ENCODE peak calls at places on chromosomes 3 and 15, in four cellular contexts. Q is skeletal muscle cell, B is neural progenitor cell, F is fibroblast of pulmonary artery. M is an unnamed sample.

GRCh38 chr15:90610220-90610619 is 80.5 kb downstream of the CRTC3 start:
- DNase-seq in Q (no peak), B (no peak), F (peak; percentile 54), M (no peak)

GRCh38 chr3:64830681-64831080 is 142.9 kb upstream of the ADAMTS9 start:
- DNase-seq in Q (no peak), B (peak; percentile 59), F (no peak), M (no peak)

GRCh38 chr3:25690768-25691548 is 26.3 kb upstream of the TOP2B start:
- DNase-seq in Q (no peak), B (no peak), F (no peak), M (no peak)

GRCh38 chr15:51939216-51939615 is 32.4 kb downstream of the LEO1 start:
- DNase-seq in Q (no peak), B (no peak), F (peak; percentile 56), M (no peak)

GRCh38 chr15:62035256-62035908 is 24.9 kb downstream of the VPS13C start:
- DNase-seq in Q (no peak), B (no peak), F (peak; percentile 69), M (no peak)

GRCh38 chr3:64584193-64584592 is 103.6 kb downstream of the ADAMTS9 start:
- DNase-seq in Q (no peak), B (no peak), F (peak; percentile 22), M (no peak)

GRCh38 chr3:123791417-123791816 is 92.7 kb downstream of the MYLK start:
- DNase-seq in Q (peak; percentile 93), B (no peak), F (peak; percentile 94), M (no peak)

GRCh38 chr15:74824976-74825375 is 1.5 kb upstream of the CPLX3 start:
- DNase-seq in Q (no peak), B (no peak), F (no peak), M (no peak)

GRCh38 chr15:60479711-60480110 is 769 bp upstream of the ICE2 start:
- DNase-seq in Q (no peak), B (peak; percentile 11), F (no peak), M (no peak)

GRCh38 chr3:128492353-128493220 is at the start of gene GATA2:
- DNase-seq in Q (no peak), B (peak; percentile 81), F (no peak), M (peak; percentile 81)

GRCh38 chr3:34544136-34544535 is 745.7 kb downstream of the PDCD6IP start:
- DNase-seq in Q (no peak), B (no peak), F (no peak), M (no peak)

GRCh38 chr3:42518800-42519567 is 16.5 kb downstream of the VIPR1 start:
- DNase-seq in Q (no peak), B (peak; percentile 58), F (no peak), M (peak; percentile 87)

DNA sequence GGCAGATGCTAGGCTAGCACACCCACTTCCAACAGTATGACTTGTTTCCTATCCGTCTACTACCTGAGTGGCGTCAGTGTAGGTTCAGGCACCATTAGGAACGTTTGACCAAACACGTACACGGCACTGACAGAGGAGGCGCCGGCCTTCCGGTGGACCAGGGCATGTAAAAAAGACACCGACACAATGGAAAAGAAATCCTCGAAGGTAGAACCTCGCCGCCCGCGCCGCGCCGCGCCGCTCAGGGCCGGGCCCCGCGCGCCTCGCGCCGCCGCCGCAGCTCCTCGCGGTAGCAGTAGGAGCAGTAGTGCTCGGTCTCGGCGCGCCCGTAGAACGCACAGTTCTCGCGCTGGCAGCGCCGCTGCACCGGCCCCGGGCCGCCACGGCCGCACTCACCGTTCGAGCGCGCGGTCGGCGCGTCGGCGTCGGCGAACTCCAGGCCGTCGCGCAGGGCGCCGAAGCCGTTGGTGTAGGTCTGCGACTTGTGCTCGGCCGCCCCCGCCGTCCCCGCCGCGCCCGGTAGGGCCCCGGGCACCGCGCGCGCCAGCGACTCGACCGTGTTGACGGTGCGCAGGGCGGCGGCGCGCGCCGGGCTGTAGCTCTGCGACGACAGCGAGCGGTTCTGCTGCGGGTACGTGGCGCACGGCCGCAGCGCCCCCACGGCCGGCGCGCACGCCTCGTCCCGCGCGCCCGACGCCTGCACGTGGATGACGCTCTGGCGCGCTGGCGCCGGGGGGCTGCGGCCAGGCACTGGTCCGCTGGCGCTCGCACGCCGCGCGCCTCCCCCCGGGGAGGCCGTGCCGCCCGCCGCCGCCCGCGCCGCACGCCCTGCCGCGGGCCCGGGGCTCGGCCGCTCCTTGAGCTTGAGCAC is 156.7 kb downstream of the KLF13 start:
- DNase-seq in Q (no peak), B (no peak), F (no peak), M (peak; percentile 44)
- H3K4me3 ChIP-seq in Q (peak overlapping the region; percentile 13), B (no peak overlapping the region), F (no peak overlapping the region), M (no peak overlapping the region)

DNA sequence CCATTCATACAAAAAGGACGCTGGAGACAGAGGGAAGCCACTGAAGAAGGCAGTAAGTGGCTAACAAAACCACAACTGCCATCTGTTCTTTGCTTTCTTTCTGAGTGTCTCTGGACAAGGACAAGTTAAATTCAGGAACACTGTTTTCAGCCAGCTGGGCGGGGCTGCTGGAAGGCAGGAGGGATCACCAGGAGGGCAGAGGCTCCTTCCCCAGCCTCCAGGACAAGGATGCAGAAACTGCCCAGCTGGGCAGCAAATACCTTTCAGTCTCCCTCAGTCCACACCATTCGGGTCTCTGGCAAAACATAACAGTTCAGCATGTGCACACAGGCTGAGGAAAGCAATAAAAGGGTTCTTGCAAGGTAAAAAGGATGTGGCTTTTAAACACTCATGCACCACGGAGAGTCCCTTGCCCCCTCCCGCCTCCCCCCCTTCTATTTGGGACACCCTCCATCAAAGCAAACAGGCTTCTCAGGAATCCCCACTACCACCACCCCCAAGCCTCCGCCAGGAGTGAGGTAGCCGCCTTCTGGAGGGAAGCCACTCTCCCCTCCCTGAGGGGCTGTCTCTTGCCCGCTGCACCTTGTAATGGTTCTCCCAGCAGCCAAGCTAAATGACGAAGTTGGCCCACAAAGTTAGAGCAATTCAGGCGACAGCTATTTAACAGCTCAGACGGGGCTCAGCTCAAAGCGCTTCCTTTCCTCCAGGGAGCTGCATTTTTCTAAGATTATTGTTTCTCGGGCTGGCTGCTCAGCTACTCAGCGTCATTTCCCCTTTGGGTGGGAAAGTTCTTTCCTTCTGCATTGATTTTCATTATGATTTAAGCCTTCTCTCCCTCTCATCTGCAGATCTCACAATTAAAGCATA is 3.8 kb downstream of the HEG1 start:
- DNase-seq in Q (peak; percentile 89), B (peak; percentile 66), F (peak; percentile 84), M (peak; percentile 90)
- H3K4me3 ChIP-seq in Q (peak overlapping the region; percentile 69), B (peak overlapping the region; percentile 17), F (peak overlapping the region; percentile 91), M (peak overlapping the region; percentile 69)

DNA sequence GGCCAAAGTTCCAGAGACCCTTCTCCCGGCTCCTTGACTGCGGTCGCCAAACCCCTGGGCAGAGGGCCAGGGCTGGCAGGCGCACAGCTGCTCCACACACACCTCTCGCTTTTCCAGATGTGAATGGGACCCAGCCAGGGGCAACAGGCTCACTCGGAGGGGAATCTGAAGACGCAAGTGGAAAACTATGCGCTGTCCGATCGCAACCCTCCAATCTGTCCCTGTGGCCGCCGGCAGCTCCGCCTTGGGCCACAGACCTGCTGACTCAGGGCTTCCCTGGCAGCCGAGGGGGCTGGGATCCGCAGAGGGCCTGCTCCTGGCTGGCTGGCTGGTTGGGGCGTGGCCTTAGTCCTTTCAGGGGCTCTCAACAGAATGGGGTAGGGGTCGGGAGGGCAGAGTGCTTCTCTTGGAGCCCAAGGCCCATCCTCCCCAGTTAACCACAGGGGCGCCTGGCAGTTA is 54.0 kb downstream of the IQSEC1 start:
- DNase-seq in Q (peak; percentile 50), B (peak; percentile 91), F (peak; percentile 71), M (peak; percentile 94)
- H3K4me3 ChIP-seq in Q (peak overlapping the region; percentile 0), B (peak overlapping the region; percentile 42), F (no peak overlapping the region), M (no peak overlapping the region)

GRCh38 chr15:100972975-100973350 is 53.8 kb downstream of the LRRK1 start:
- DNase-seq in Q (no peak), B (peak; percentile 36), F (no peak), M (peak; percentile 63)
- H3K4me3 ChIP-seq in Q (peak overlapping the region; percentile 35), B (peak overlapping the region; percentile 60), F (no peak overlapping the region), M (peak overlapping the region; percentile 67)

GRCh38 chr3:158104346-158105020 is 1.7 kb downstream of the SHOX2 start:
- DNase-seq in Q (no peak), B (no peak), F (no peak), M (no peak)
- H3K4me3 ChIP-seq in Q (peak overlapping the region; percentile 74), B (no peak overlapping the region), F (peak overlapping the region; percentile 30), M (peak overlapping the region; percentile 77)

GRCh38 chr3:66729685-66730393 is 229.0 kb upstream of the LRIG1 start:
- DNase-seq in Q (no peak), B (no peak), F (no peak), M (no peak)
- H3K4me3 ChIP-seq in Q (no peak overlapping the region), B (no peak overlapping the region), F (no peak overlapping the region), M (no peak overlapping the region)